ENCODE peak calls at places on chromosomes 11 and 22, in seven cellular contexts. One of them, this sample, is unnamed.

GRCh38 chr22:37182101-37182948 is 5.7 kb downstream of the C1QTNF6 start:
- DNase-seq in caudate nucleus: no peak
- DNase-seq in A549: peak; percentile 26
- DNase-seq in stomach: no peak
- DNase-seq in CD8-positive, alpha-beta T cell: no peak
- DNase-seq in lung: no peak
- DNase-seq in uterus: no peak
- DNase-seq in this sample: no peak

GRCh38 chr11:35077709-35078695 is 61.0 kb upstream of the CD44 start:
- DNase-seq in caudate nucleus: no peak
- DNase-seq in A549: peak; percentile 60
- DNase-seq in stomach: no peak
- DNase-seq in CD8-positive, alpha-beta T cell: peak; percentile 52
- DNase-seq in lung: no peak
- DNase-seq in uterus: no peak
- DNase-seq in this sample: no peak

GRCh38 chr11:111696556-111696955 is 69.6 kb downstream of the PPP2R1B start:
- DNase-seq in caudate nucleus: no peak
- DNase-seq in A549: no peak
- DNase-seq in stomach: no peak
- DNase-seq in CD8-positive, alpha-beta T cell: no peak
- DNase-seq in lung: no peak
- DNase-seq in uterus: no peak
- DNase-seq in this sample: no peak

GRCh38 chr22:26527574-26528465 is 15.5 kb upstream of the TFIP11 start:
- DNase-seq in caudate nucleus: no peak
- DNase-seq in A549: no peak
- DNase-seq in stomach: no peak
- DNase-seq in CD8-positive, alpha-beta T cell: no peak
- DNase-seq in lung: no peak
- DNase-seq in uterus: no peak
- DNase-seq in this sample: no peak

GRCh38 chr11:133338588-133338987 is 193.7 kb downstream of the OPCML start:
- DNase-seq in caudate nucleus: no peak
- DNase-seq in A549: no peak
- DNase-seq in stomach: no peak
- DNase-seq in CD8-positive, alpha-beta T cell: no peak
- DNase-seq in lung: no peak
- DNase-seq in uterus: no peak
- DNase-seq in this sample: no peak

GRCh38 chr11:1516273-1517067 is 29.9 kb upstream of the MOB2 start:
- DNase-seq in caudate nucleus: no peak
- DNase-seq in A549: no peak
- DNase-seq in stomach: no peak
- DNase-seq in CD8-positive, alpha-beta T cell: no peak
- DNase-seq in lung: no peak
- DNase-seq in uterus: no peak
- DNase-seq in this sample: no peak

GRCh38 chr11:75557649-75558494 is 4.2 kb upstream of the SERPINH1 start:
- DNase-seq in caudate nucleus: no peak
- DNase-seq in A549: no peak
- DNase-seq in stomach: no peak
- DNase-seq in CD8-positive, alpha-beta T cell: no peak
- DNase-seq in lung: peak; percentile 78
- DNase-seq in uterus: peak; percentile 88
- DNase-seq in this sample: no peak

GRCh38 chr11:125303186-125303585 is 138.6 kb downstream of the PKNOX2 start:
- DNase-seq in caudate nucleus: no peak
- DNase-seq in A549: no peak
- DNase-seq in stomach: no peak
- DNase-seq in CD8-positive, alpha-beta T cell: no peak
- DNase-seq in lung: no peak
- DNase-seq in uterus: no peak
- DNase-seq in this sample: peak; percentile 45

GRCh38 chr11:1194977-1195689 is 27.7 kb upstream of the MUC5B start:
- DNase-seq in caudate nucleus: no peak
- DNase-seq in A549: no peak
- DNase-seq in stomach: peak; percentile 26
- DNase-seq in CD8-positive, alpha-beta T cell: no peak
- DNase-seq in lung: no peak
- DNase-seq in uterus: peak; percentile 10
- DNase-seq in this sample: peak; percentile 68

GRCh38 chr22:32375678-32376450 is 18.2 kb downstream of the RFPL3 start:
- DNase-seq in caudate nucleus: no peak
- DNase-seq in A549: no peak
- DNase-seq in stomach: no peak
- DNase-seq in CD8-positive, alpha-beta T cell: no peak
- DNase-seq in lung: no peak
- DNase-seq in uterus: no peak
- DNase-seq in this sample: no peak

GRCh38 chr11:117873828-117874125 is 2.7 kb downstream of the FXYD6 start:
- DNase-seq in caudate nucleus: no peak
- DNase-seq in A549: no peak
- DNase-seq in stomach: no peak
- DNase-seq in CD8-positive, alpha-beta T cell: no peak
- DNase-seq in lung: no peak
- DNase-seq in uterus: no peak
- DNase-seq in this sample: no peak

GRCh38 chr11:117875397-117876048 is 935 bp downstream of the FXYD6 start:
- DNase-seq in caudate nucleus: peak; percentile 68
- DNase-seq in A549: no peak
- DNase-seq in stomach: no peak
- DNase-seq in CD8-positive, alpha-beta T cell: peak; percentile 25
- DNase-seq in lung: no peak
- DNase-seq in uterus: no peak
- DNase-seq in this sample: no peak

GRCh38 chr11:117872962-117873827 is 3.3 kb downstream of the FXYD6 start:
- DNase-seq in caudate nucleus: no peak
- DNase-seq in A549: no peak
- DNase-seq in stomach: no peak
- DNase-seq in CD8-positive, alpha-beta T cell: no peak
- DNase-seq in lung: no peak
- DNase-seq in uterus: no peak
- DNase-seq in this sample: no peak

GRCh38 chr11:117874910-117875396 is 1.5 kb downstream of the FXYD6 start:
- DNase-seq in caudate nucleus: no peak
- DNase-seq in A549: no peak
- DNase-seq in stomach: no peak
- DNase-seq in CD8-positive, alpha-beta T cell: no peak
- DNase-seq in lung: no peak
- DNase-seq in uterus: no peak
- DNase-seq in this sample: no peak

DNA sequence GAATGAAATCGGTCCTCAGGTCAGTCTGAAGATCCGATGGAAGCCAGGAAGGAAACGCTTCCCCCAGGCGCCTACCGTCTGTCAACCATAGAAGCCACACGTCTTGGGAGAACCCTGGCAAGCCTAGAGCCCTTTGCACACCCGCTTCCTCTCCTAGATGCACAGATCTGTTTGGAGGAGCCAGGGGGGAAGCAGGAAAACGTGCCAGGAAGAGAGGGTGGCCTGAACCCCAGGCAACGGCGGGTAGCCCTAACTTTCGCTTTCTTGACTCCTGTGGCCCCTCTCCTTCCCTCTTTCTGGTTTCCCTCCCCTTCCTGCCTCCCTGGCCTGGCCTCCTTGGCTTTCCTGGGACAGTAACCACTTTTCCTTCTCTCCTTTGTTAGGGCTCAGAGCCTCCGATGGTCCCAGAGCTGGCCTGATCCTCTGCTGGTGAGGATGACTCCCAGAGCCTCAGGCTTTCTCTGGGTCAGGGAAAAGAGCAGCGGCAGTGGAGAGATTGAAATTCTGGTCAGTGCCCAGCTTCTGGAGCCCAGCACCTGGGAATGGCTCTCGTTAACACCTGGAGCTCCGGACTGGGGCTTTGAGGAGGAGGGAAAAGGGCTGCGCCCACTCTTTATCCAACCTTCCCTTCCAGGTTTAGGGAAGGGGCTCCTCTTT is 2.1 kb downstream of the FXYD6 start:
- DNase-seq in caudate nucleus: peak; percentile 7
- DNase-seq in A549: no peak
- DNase-seq in stomach: no peak
- DNase-seq in CD8-positive, alpha-beta T cell: no peak
- DNase-seq in lung: no peak
- DNase-seq in uterus: no peak
- DNase-seq in this sample: no peak
- H3K27ac ChIP-seq in caudate nucleus: no peak overlapping the region
- H3K27ac ChIP-seq in A549: no peak overlapping the region
- H3K27ac ChIP-seq in stomach: peak overlapping the region; percentile 66
- H3K27ac ChIP-seq in CD8-positive, alpha-beta T cell: no peak overlapping the region
- H3K27ac ChIP-seq in lung: no peak overlapping the region
- H3K27ac ChIP-seq in uterus: peak overlapping the region; percentile 85
- H3K27ac ChIP-seq in this sample: no peak overlapping the region

DNA sequence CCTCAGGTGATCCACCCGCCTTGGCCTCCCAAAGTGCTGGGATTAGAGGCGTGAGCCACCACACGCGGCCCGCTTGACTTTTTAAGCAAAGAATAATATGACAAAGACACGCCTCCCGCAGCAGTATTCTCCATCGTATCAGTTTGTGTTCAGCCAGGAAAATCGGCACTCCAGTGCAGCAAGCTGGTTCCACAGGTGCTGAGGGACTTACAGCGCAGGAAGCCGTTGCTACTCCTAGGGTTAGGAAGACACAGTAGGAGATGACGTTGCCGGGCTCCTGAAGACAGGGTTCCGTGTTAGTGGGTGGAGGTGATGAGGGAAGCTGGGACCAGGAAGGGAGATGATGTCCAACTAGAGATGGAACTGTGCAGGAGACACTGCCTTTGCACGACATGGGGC is 65.8 kb upstream of the CECR2 start:
- DNase-seq in caudate nucleus: no peak
- DNase-seq in A549: no peak
- DNase-seq in stomach: peak; percentile 13
- DNase-seq in CD8-positive, alpha-beta T cell: no peak
- DNase-seq in lung: peak; percentile 22
- DNase-seq in uterus: no peak
- DNase-seq in this sample: no peak
- H3K27ac ChIP-seq in caudate nucleus: no peak overlapping the region
- H3K27ac ChIP-seq in A549: no peak overlapping the region
- H3K27ac ChIP-seq in stomach: no peak overlapping the region
- H3K27ac ChIP-seq in CD8-positive, alpha-beta T cell: no peak overlapping the region
- H3K27ac ChIP-seq in lung: no peak overlapping the region
- H3K27ac ChIP-seq in uterus: no peak overlapping the region
- H3K27ac ChIP-seq in this sample: no peak overlapping the region

GRCh38 chr11:126332221-126332711 is 23.2 kb upstream of the ST3GAL4 start:
- DNase-seq in caudate nucleus: no peak
- DNase-seq in A549: no peak
- DNase-seq in stomach: no peak
- DNase-seq in CD8-positive, alpha-beta T cell: peak; percentile 43
- DNase-seq in lung: no peak
- DNase-seq in uterus: peak; percentile 52
- DNase-seq in this sample: peak; percentile 86
- H3K27ac ChIP-seq in caudate nucleus: no peak overlapping the region
- H3K27ac ChIP-seq in A549: no peak overlapping the region
- H3K27ac ChIP-seq in stomach: peak overlapping the region; percentile 31
- H3K27ac ChIP-seq in CD8-positive, alpha-beta T cell: no peak overlapping the region
- H3K27ac ChIP-seq in lung: no peak overlapping the region
- H3K27ac ChIP-seq in uterus: no peak overlapping the region
- H3K27ac ChIP-seq in this sample: no peak overlapping the region

DNA sequence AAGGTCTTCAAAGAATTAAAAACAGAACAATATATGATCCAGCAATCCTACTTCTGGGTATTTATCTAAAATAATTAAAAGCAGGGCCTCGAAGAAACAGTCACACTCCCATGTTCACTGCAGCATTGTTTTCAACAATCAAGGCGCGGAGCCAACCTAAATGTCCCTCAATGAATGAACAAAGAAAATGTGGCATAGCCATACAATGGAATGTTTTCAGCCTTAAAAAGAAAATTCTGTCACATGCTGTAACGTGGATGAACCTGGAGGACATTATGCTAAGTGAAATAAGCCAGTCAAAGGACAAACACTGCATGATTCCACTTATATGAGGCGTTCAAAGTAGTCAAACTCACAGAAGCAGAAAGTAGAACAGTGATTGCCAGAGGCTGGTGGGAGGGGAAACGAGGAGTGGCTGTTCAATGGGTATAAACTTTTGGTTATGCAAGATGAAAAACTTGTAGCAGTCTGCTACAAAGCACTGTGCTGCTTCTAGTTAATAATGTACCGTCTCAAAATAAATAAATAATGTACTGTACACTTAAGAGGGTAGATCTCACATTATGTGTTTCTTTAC is 41.2 kb downstream of the SNX19 start:
- DNase-seq in caudate nucleus: no peak
- DNase-seq in A549: no peak
- DNase-seq in stomach: no peak
- DNase-seq in CD8-positive, alpha-beta T cell: no peak
- DNase-seq in lung: no peak
- DNase-seq in uterus: no peak
- DNase-seq in this sample: no peak
- H3K27ac ChIP-seq in caudate nucleus: peak overlapping the region; percentile 85
- H3K27ac ChIP-seq in A549: no peak overlapping the region
- H3K27ac ChIP-seq in stomach: no peak overlapping the region
- H3K27ac ChIP-seq in CD8-positive, alpha-beta T cell: no peak overlapping the region
- H3K27ac ChIP-seq in lung: no peak overlapping the region
- H3K27ac ChIP-seq in uterus: no peak overlapping the region
- H3K27ac ChIP-seq in this sample: no peak overlapping the region

DNA sequence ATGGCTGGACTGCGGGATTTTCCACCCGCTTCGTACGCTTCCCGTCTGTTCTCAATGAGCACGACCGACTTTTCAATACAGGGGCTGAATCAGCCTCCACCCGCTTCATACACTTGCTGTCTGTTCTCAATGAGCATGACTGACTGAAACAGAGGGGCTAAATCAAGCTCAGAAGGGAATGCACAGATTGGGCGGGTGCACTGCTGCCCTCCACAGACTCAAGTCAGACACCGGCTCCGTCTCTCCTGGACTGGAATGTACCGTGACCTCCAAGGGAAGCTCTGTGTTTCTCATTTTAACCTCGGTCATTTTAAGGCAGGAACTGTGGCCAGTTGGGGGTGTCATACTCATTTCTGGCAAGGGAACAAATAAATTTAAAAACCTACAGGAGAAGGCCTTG is 48.4 kb downstream of the BRD1 start:
- DNase-seq in caudate nucleus: no peak
- DNase-seq in A549: no peak
- DNase-seq in stomach: no peak
- DNase-seq in CD8-positive, alpha-beta T cell: no peak
- DNase-seq in lung: no peak
- DNase-seq in uterus: no peak
- DNase-seq in this sample: no peak
- H3K27ac ChIP-seq in caudate nucleus: no peak overlapping the region
- H3K27ac ChIP-seq in A549: no peak overlapping the region
- H3K27ac ChIP-seq in stomach: no peak overlapping the region
- H3K27ac ChIP-seq in CD8-positive, alpha-beta T cell: no peak overlapping the region
- H3K27ac ChIP-seq in lung: no peak overlapping the region
- H3K27ac ChIP-seq in uterus: no peak overlapping the region
- H3K27ac ChIP-seq in this sample: no peak overlapping the region

DNA sequence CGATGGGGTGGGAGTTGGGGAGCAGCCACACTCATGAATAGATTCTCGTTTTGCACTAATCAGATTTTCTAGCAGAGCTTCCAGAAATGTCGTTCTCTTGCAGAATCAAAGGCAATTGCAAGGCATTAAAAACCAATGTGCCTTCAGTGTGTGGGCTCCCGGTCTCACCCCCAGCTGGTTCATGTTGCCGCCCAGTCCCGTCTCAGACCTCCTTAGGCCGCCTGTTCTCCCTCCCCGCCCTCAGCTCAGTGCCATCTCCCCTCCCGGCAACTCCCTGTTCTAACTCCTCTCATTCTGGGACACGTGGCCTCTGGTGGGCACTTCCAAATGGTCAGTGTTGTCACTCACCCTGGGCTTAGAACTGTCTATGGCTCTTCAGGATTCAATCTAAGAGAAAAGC is 42.5 kb upstream of the SMIM38 start:
- DNase-seq in caudate nucleus: no peak
- DNase-seq in A549: no peak
- DNase-seq in stomach: no peak
- DNase-seq in CD8-positive, alpha-beta T cell: no peak
- DNase-seq in lung: no peak
- DNase-seq in uterus: no peak
- DNase-seq in this sample: no peak
- H3K27ac ChIP-seq in caudate nucleus: no peak overlapping the region
- H3K27ac ChIP-seq in A549: peak overlapping the region; percentile 65
- H3K27ac ChIP-seq in stomach: no peak overlapping the region
- H3K27ac ChIP-seq in CD8-positive, alpha-beta T cell: no peak overlapping the region
- H3K27ac ChIP-seq in lung: no peak overlapping the region
- H3K27ac ChIP-seq in uterus: no peak overlapping the region
- H3K27ac ChIP-seq in this sample: no peak overlapping the region